ENCODE peak calls at places on chromosomes 3 and 15, in four cellular contexts. K is omental fat pad; D is DMS153; N is activated naive CD4-positive, alpha-beta T cell treated with anti-CD3 and anti-CD28 coated beads, Interleukin-2, amount 50 U/mL, for 16 hours. U is an unnamed sample.

GRCh38 chr3:183224581-183224980 is 28.5 kb upstream of the B3GNT5 start:
- DNase-seq in N (peak), K (no peak), D (no peak), U (no peak)

GRCh38 chr3:1262246-1262645 is 169.4 kb downstream of the CNTN6 start:
- DNase-seq in D (no peak), K (no peak), N (no peak), U (no peak)

GRCh38 chr3:31621314-31621713 is 88.6 kb downstream of the STT3B start:
- DNase-seq in K (no peak), D (no peak), N (no peak), U (no peak)

GRCh38 chr15:51132384-51133139 is 37.9 kb upstream of the TNFAIP8L3 start:
- DNase-seq in N (no peak), D (no peak), K (no peak), U (no peak)

GRCh38 chr3:195178124-195178910 is 92.6 kb downstream of the XXYLT1 start:
- DNase-seq in K (no peak), D (peak), N (no peak), U (no peak)

GRCh38 chr3:156471431-156471830 is 83.5 kb downstream of the SSR3 start:
- DNase-seq in N (no peak), D (no peak), K (no peak), U (no peak)

GRCh38 chr15:71410347-71410746 is 295.1 kb downstream of the THSD4 start:
- DNase-seq in N (no peak), K (no peak), D (no peak), U (no peak)

GRCh38 chr15:33242669-33243191 is 48.2 kb upstream of the FMN1 start:
- DNase-seq in K (no peak), N (no peak), D (no peak), U (no peak)

GRCh38 chr3:26484140-26484539 is 138.4 kb upstream of the LRRC3B start:
- DNase-seq in N (no peak), K (no peak), D (no peak), U (no peak)

GRCh38 chr3:52253314-52254260 is 8.0 kb downstream of the PPM1M start:
- DNase-seq in D (no peak), K (no peak), N (peak), U (no peak)

GRCh38 chr3:12663311-12663935 is 494 bp downstream of the RAF1 start:
- DNase-seq in D (no peak), N (no peak), K (no peak), U (no peak)

GRCh38 chr3:158725348-158725966 is 6.8 kb downstream of the RARRES1 start:
- DNase-seq in K (no peak), N (no peak), D (no peak), U (no peak)

GRCh38 chr15:67303490-67304363 is 49.1 kb downstream of the IQCH start:
- DNase-seq in N (no peak), D (peak), K (no peak), U (no peak)

GRCh38 chr3:16286161-16286560 is 21.1 kb downstream of the OXNAD1 start:
- DNase-seq in D (no peak), K (no peak), N (peak), U (no peak)

GRCh38 chr3:196197524-196197923 is 13.7 kb downstream of the ZDHHC19 start:
- DNase-seq in K (no peak), N (no peak), D (no peak), U (no peak)

GRCh38 chr3:78734048-78734637 is 1033.7 kb downstream of the ROBO1 start:
- DNase-seq in K (no peak), N (no peak), D (peak), U (peak)

GRCh38 chr3:77412591-77412990 is 372.7 kb downstream of the ROBO2 start:
- DNase-seq in D (no peak), N (no peak), K (no peak), U (no peak)

GRCh38 chr3:72791132-72791531 is 57.1 kb downstream of the SHQ1 start:
- DNase-seq in D (no peak), N (no peak), K (no peak), U (no peak)

GRCh38 chr3:184129012-184129411 is 6.1 kb upstream of the EIF2B5 start:
- DNase-seq in D (peak), N (no peak), K (no peak), U (peak)

GRCh38 chr3:3015472-3016089 is 94.6 kb downstream of the IL5RA start:
- DNase-seq in D (peak), N (no peak), K (no peak), U (no peak)

GRCh38 chr3:179956416-179956830 is 80.3 kb downstream of the PEX5L start:
- DNase-seq in N (no peak), K (no peak), D (no peak), U (no peak)

GRCh38 chr3:183548262-183548769 is 7.2 kb downstream of the KLHL6 start:
- DNase-seq in N (no peak), D (no peak), K (no peak), U (no peak)

GRCh38 chr15:90004671-90005070 is 3.5 kb downstream of the ZNF710 start:
- DNase-seq in K (peak), D (no peak), N (peak), U (no peak)

GRCh38 chr3:101091489-101091888 is 98.3 kb upstream of the ABI3BP start:
- DNase-seq in K (no peak), D (no peak), N (no peak), U (no peak)

GRCh38 chr3:157767602-157768001 is 264.4 kb upstream of the VEPH1 start:
- DNase-seq in N (no peak), K (no peak), D (no peak), U (no peak)

GRCh38 chr15:68982976-68983550 is 31.4 kb upstream of the NOX5 start:
- DNase-seq in K (no peak), N (no peak), D (no peak), U (no peak)

GRCh38 chr3:21920431-21920830 is 169.4 kb upstream of the ZNF385D start:
- DNase-seq in K (no peak), D (no peak), N (no peak), U (no peak)

GRCh38 chr3:73552700-73553099 is 72.0 kb downstream of the PDZRN3 start:
- DNase-seq in K (no peak), D (peak), N (no peak), U (no peak)

GRCh38 chr15:100713163-100713867 is 110.9 kb downstream of the ASB7 start:
- DNase-seq in K (no peak), N (no peak), D (no peak), U (no peak)

GRCh38 chr3:125125822-125126245 is 70.0 kb upstream of the HEG1 start:
- DNase-seq in K (peak), D (no peak), N (no peak), U (no peak)

GRCh38 chr3:135911106-135911505 is 54.4 kb upstream of the PPP2R3A start:
- DNase-seq in K (no peak), N (no peak), D (no peak), U (no peak)

GRCh38 chr3:114242947-114243346 is 5.6 kb upstream of the ZNF80 start:
- DNase-seq in K (no peak), N (no peak), D (no peak), U (no peak)

GRCh38 chr3:31921833-31922232 is 59.2 kb downstream of the OSBPL10 start:
- DNase-seq in K (no peak), N (no peak), D (no peak), U (no peak)

GRCh38 chr3:112519424-112520001 is 20.2 kb upstream of the BTLA start:
- DNase-seq in N (no peak), K (no peak), D (peak), U (peak)

GRCh38 chr15:33700695-33701303 is 267.5 kb upstream of the CHRM5 start:
- DNase-seq in K (no peak), N (peak), D (peak), U (peak)

GRCh38 chr15:70023769-70024491 is 73.8 kb downstream of the TLE3 start:
- DNase-seq in D (no peak), K (no peak), N (no peak), U (no peak)

GRCh38 chr15:39127925-39128617 is 452.8 kb upstream of the THBS1 start:
- DNase-seq in K (no peak), D (peak), N (no peak), U (peak)

GRCh38 chr3:196604548-196604947 is 34.9 kb upstream of the NRROS start:
- DNase-seq in N (peak), D (peak), K (no peak), U (no peak)

GRCh38 chr3:36477655-36478054 is 97.4 kb downstream of the STAC start:
- DNase-seq in K (no peak), D (no peak), N (no peak), U (no peak)